ENCODE peak calls at places on chromosomes 13 and 19, in four cellular contexts. N is tibial nerve, K is spleen, S is endodermal cell. X is an unnamed sample.

GRCh38 chr19:48992571-48993174 is 436 bp downstream of the GYS1 start:
- DNase-seq in N (no peak), K (no peak), S (no peak), X (peak; percentile 68)

GRCh38 chr13:79361299-79361698 is 44.8 kb downstream of the RBM26 start:
- DNase-seq in N (no peak), K (no peak), S (no peak), X (no peak)

GRCh38 chr19:50693064-50693975 is 26.3 kb downstream of the SHANK1 start:
- DNase-seq in N (no peak), K (no peak), S (no peak), X (peak; percentile 86)

GRCh38 chr13:110351636-110352420 is 44.7 kb downstream of the COL4A2 start:
- DNase-seq in N (no peak), K (no peak), S (no peak), X (no peak)

GRCh38 chr19:54916822-54917221 is 10.9 kb downstream of the NCR1 start:
- DNase-seq in N (no peak), K (peak; percentile 62), S (no peak), X (no peak)

GRCh38 chr13:74205313-74205690 is 71.1 kb upstream of the KLF12 start:
- DNase-seq in N (no peak), K (no peak), S (no peak), X (no peak)

GRCh38 chr19:18208098-18208951 is 4.5 kb upstream of the RAB3A start:
- DNase-seq in N (no peak), K (peak; percentile 86), S (peak; percentile 87), X (peak; percentile 91)

GRCh38 chr13:29497137-29497654 is 98.3 kb downstream of the SLC7A1 start:
- DNase-seq in N (peak; percentile 35), K (peak; percentile 73), S (peak; percentile 69), X (peak; percentile 72)

GRCh38 chr19:1354496-1355257 is 29.0 kb upstream of the NDUFS7 start:
- DNase-seq in N (peak; percentile 83), K (peak; percentile 96), S (peak; percentile 96), X (peak; percentile 99)

GRCh38 chr19:50377051-50377441 is 789 bp downstream of the NR1H2 start:
- DNase-seq in N (no peak), K (peak; percentile 88), S (peak; percentile 90), X (peak; percentile 89)

GRCh38 chr19:33624586-33625153 is 2.9 kb downstream of the CHST8 start:
- DNase-seq in N (no peak), K (no peak), S (no peak), X (peak; percentile 13)
- H3K27me3 ChIP-seq in N (peaks cover 34% of the 10 kb centered on the region), K (peaks cover 31% of the 10 kb centered on the region), S (peaks cover 64% of the 10 kb centered on the region), X (peaks cover 41% of the 10 kb centered on the region)

GRCh38 chr19:7138402-7138801 is 68.9 kb downstream of the ZNF557 start:
- DNase-seq in N (no peak), K (no peak), S (no peak), X (no peak)

GRCh38 chr19:7140137-7140536 is 70.6 kb downstream of the ZNF557 start:
- DNase-seq in N (no peak), K (no peak), S (no peak), X (no peak)

GRCh38 chr19:7139095-7139494 is 69.6 kb downstream of the ZNF557 start:
- DNase-seq in N (no peak), K (peak; percentile 8), S (no peak), X (no peak)

GRCh38 chr19:7132054-7132453 is 62.6 kb downstream of the ZNF557 start:
- DNase-seq in N (no peak), K (peak; percentile 41), S (no peak), X (no peak)

DNA sequence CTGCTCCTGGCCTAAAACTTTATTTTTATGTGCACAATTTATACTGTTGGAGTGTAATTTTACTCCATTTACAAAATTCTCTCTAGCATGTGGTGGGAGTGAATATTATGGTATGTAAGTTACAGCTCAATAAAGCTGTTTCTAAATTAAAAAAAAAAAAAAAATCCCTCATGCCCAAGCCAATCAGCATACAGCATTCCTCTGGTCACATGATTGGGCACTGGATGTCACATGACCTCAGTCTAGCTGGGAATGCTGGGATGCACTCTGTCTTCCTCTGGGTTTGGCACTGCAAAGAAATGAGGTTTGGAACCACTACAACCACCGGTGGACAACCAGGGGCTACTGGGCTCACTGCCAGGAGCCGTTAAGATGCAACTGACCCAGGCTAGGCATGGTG is 67.6 kb downstream of the ZNF557 start:
- DNase-seq in N (no peak), K (no peak), S (no peak), X (no peak)
- H3K36me3 ChIP-seq in N (peaks cover 83% of the 10 kb centered on the region), K (peaks cover 36% of the 10 kb centered on the region), S (peaks cover 30% of the 10 kb centered on the region), X (peaks cover 3% of the 10 kb centered on the region)

DNA sequence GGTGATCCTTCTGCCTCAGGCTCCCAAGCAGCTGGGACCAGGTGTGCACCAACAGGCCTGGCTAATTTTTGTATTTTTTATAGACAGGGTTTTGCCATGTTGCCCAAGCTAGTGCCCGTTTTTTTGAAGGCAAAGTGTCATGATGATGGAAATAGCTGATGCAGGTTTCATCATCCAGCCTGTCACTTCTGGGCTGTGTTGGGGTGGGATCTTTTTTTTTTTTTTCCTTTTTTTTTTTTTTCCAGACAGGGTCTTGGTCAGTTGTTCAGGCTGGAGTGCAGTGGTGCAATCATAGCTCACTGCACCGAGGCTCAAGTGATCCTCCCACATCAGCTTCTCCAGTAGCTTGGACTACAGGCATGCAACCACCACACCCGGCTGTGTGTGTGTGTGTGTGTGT is 18.7 kb downstream of the NCAN start:
- DNase-seq in N (no peak), K (no peak), S (no peak), X (no peak)
- H3K27me3 ChIP-seq in N (peaks cover 24% of the 10 kb centered on the region), K (no peaks in the 10 kb centered on the region), S (peaks cover 33% of the 10 kb centered on the region), X (peaks cover 14% of the 10 kb centered on the region)

GRCh38 chr19:4444765-4445741 is 12.5 kb downstream of the UBXN6 start:
- DNase-seq in N (no peak), K (no peak), S (peak; percentile 65), X (peak; percentile 61)
- H3K36me3 ChIP-seq in N (peaks cover 74% of the 10 kb centered on the region), K (peaks cover 63% of the 10 kb centered on the region), S (peaks cover 22% of the 10 kb centered on the region), X (peaks cover 13% of the 10 kb centered on the region)

DNA sequence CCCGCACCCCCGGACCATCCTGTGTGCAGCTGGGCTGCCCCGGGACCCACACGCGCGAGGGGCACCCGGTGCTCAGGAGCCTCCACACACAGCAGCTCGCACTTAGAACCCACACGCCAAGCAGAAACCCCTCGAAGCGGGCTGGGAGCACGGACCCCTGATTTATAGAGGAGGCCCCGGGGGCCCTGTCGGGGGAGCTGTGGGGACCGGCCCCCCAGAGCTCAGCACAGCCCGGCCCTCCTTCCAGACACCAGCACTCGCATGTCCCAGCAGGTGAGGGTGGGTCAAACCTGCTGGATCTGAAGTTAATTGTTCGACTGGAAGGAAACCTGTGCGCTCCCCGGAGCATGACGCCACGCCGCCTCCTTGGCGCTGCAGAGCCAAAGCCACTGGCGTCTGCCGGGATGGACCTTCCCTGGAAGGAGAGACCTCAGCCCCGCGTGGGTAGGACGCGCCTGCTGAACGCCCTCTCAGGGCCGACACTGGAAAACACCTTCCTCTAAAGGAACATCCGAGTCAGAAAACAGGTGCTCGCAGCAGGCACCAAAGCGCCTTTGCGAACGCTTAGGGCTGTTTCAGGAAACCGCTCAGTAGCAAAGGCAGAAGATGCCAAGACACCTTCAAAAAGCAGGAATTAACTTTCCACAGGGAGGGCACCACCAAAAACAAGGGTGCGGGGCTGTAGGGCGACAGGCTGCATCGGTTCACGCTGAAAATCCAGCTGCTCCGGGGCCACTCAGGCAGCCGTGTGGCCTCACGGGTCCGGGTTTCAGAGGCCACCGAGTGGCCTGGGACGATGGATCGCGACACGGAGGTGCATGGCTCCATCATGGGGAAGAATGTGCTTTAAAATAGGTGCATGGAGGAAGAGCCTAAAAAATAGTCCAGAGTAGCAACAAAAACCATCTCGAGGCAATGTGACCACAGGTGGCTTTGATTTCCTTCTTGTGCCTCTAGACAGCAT is 37.8 kb upstream of the GRTP1 start:
- DNase-seq in N (no peak), K (no peak), S (peak; percentile 59), X (peak; percentile 64)
- H3K27me3 ChIP-seq in N (peaks cover 21% of the 10 kb centered on the region), K (no peaks in the 10 kb centered on the region), S (no peaks in the 10 kb centered on the region), X (no peaks in the 10 kb centered on the region)

DNA sequence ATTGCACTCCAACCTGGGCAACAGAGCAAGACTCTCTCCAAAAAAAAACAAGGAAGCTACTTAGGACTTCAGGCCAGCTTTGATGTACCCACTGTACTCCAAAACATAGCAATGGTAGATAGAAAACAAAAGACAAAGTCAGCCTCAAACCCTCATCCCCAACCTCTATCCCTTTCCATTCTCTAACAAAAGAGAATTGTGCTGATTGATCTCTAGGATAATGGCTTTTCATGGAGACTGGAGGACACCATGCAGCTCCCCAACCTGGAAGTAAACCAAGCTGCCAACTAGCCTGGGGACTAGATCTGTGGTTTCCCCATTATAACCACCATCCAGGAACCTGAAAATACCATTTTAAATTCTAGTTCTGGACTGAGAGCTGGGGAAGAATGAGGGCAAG is 4.3 kb upstream of the ZDHHC20 start:
- DNase-seq in N (no peak), K (no peak), S (no peak), X (no peak)
- H3K36me3 ChIP-seq in N (no peaks in the 10 kb centered on the region), K (no peaks in the 10 kb centered on the region), S (no peaks in the 10 kb centered on the region), X (no peaks in the 10 kb centered on the region)